ENCODE peak calls at places on chromosomes 1 and 21, in seven cellular contexts. One of them, this sample, is unnamed.

GRCh38 chr1:104238991-104239390 is 489.3 kb downstream of the AMY1C start:
- DNase-seq in K562: no peak
- DNase-seq in GM12892: no peak
- DNase-seq in stomach: no peak
- DNase-seq in uterus: no peak
- DNase-seq in breast epithelium: no peak
- DNase-seq in heart left ventricle: no peak
- DNase-seq in this sample: no peak

GRCh38 chr1:115474166-115474565 is 136.1 kb upstream of the NGF start:
- DNase-seq in K562: no peak
- DNase-seq in GM12892: no peak
- DNase-seq in stomach: no peak
- DNase-seq in uterus: no peak
- DNase-seq in breast epithelium: no peak
- DNase-seq in heart left ventricle: no peak
- DNase-seq in this sample: no peak

GRCh38 chr21:29441651-29442050 is 142.9 kb downstream of the BACH1 start:
- DNase-seq in K562: no peak
- DNase-seq in GM12892: no peak
- DNase-seq in stomach: no peak
- DNase-seq in uterus: no peak
- DNase-seq in breast epithelium: no peak
- DNase-seq in heart left ventricle: no peak
- DNase-seq in this sample: no peak

GRCh38 chr1:234521802-234522185 is 42.8 kb upstream of the TARBP1 start:
- DNase-seq in K562: no peak
- DNase-seq in GM12892: no peak
- DNase-seq in stomach: no peak
- DNase-seq in uterus: no peak
- DNase-seq in breast epithelium: no peak
- DNase-seq in heart left ventricle: no peak
- DNase-seq in this sample: no peak

GRCh38 chr1:108119500-108119899 is 80.6 kb downstream of the SLC25A24 start:
- DNase-seq in K562: no peak
- DNase-seq in GM12892: no peak
- DNase-seq in stomach: no peak
- DNase-seq in uterus: no peak
- DNase-seq in breast epithelium: no peak
- DNase-seq in heart left ventricle: no peak
- DNase-seq in this sample: no peak

GRCh38 chr1:203129501-203130231 is 2.1 kb downstream of the ADORA1 start:
- DNase-seq in K562: no peak
- DNase-seq in GM12892: peak
- DNase-seq in stomach: peak
- DNase-seq in uterus: no peak
- DNase-seq in breast epithelium: peak
- DNase-seq in heart left ventricle: peak
- DNase-seq in this sample: no peak

GRCh38 chr1:6033986-6034749 is 11.5 kb upstream of the KCNAB2 start:
- DNase-seq in K562: peak
- DNase-seq in GM12892: no peak
- DNase-seq in stomach: peak
- DNase-seq in uterus: no peak
- DNase-seq in breast epithelium: no peak
- DNase-seq in heart left ventricle: no peak
- DNase-seq in this sample: peak

GRCh38 chr1:47325530-47325929 is 8.1 kb upstream of the CMPK1 start:
- DNase-seq in K562: no peak
- DNase-seq in GM12892: no peak
- DNase-seq in stomach: no peak
- DNase-seq in uterus: no peak
- DNase-seq in breast epithelium: no peak
- DNase-seq in heart left ventricle: no peak
- DNase-seq in this sample: no peak

GRCh38 chr1:75170006-75170405 is 35.8 kb downstream of the LHX8 start:
- DNase-seq in K562: no peak
- DNase-seq in GM12892: no peak
- DNase-seq in stomach: no peak
- DNase-seq in uterus: no peak
- DNase-seq in breast epithelium: no peak
- DNase-seq in heart left ventricle: no peak
- DNase-seq in this sample: no peak

GRCh38 chr1:68121536-68121935 is 71.1 kb upstream of the DIRAS3 start:
- DNase-seq in K562: no peak
- DNase-seq in GM12892: no peak
- DNase-seq in stomach: no peak
- DNase-seq in uterus: no peak
- DNase-seq in breast epithelium: no peak
- DNase-seq in heart left ventricle: no peak
- DNase-seq in this sample: no peak

GRCh38 chr1:157574836-157575235 is 22.5 kb upstream of the FCRL5 start:
- DNase-seq in K562: no peak
- DNase-seq in GM12892: no peak
- DNase-seq in stomach: no peak
- DNase-seq in uterus: no peak
- DNase-seq in breast epithelium: no peak
- DNase-seq in heart left ventricle: no peak
- DNase-seq in this sample: no peak

GRCh38 chr1:203593723-203594122 is 32.9 kb upstream of the ATP2B4 start:
- DNase-seq in K562: peak
- DNase-seq in GM12892: no peak
- DNase-seq in stomach: peak
- DNase-seq in uterus: no peak
- DNase-seq in breast epithelium: no peak
- DNase-seq in heart left ventricle: no peak
- DNase-seq in this sample: peak

GRCh38 chr1:207711285-207711684 is 40.6 kb upstream of the CD46 start:
- DNase-seq in K562: no peak
- DNase-seq in GM12892: no peak
- DNase-seq in stomach: no peak
- DNase-seq in uterus: no peak
- DNase-seq in breast epithelium: no peak
- DNase-seq in heart left ventricle: no peak
- DNase-seq in this sample: no peak

GRCh38 chr1:21706151-21706835 is 37.1 kb upstream of the RAP1GAP start:
- DNase-seq in K562: no peak
- DNase-seq in GM12892: no peak
- DNase-seq in stomach: no peak
- DNase-seq in uterus: no peak
- DNase-seq in breast epithelium: no peak
- DNase-seq in heart left ventricle: no peak
- DNase-seq in this sample: no peak

GRCh38 chr21:34035619-34036354 is 37.6 kb upstream of the MRPS6 start:
- DNase-seq in K562: no peak
- DNase-seq in GM12892: no peak
- DNase-seq in stomach: no peak
- DNase-seq in uterus: no peak
- DNase-seq in breast epithelium: no peak
- DNase-seq in heart left ventricle: no peak
- DNase-seq in this sample: no peak

GRCh38 chr1:159261726-159262494 is 40.2 kb upstream of the FCER1A start:
- DNase-seq in K562: no peak
- DNase-seq in GM12892: no peak
- DNase-seq in stomach: no peak
- DNase-seq in uterus: no peak
- DNase-seq in breast epithelium: no peak
- DNase-seq in heart left ventricle: no peak
- DNase-seq in this sample: no peak

GRCh38 chr1:48870596-48870995 is 93.9 kb upstream of the BEND5 start:
- DNase-seq in K562: no peak
- DNase-seq in GM12892: no peak
- DNase-seq in stomach: no peak
- DNase-seq in uterus: no peak
- DNase-seq in breast epithelium: no peak
- DNase-seq in heart left ventricle: no peak
- DNase-seq in this sample: no peak

DNA sequence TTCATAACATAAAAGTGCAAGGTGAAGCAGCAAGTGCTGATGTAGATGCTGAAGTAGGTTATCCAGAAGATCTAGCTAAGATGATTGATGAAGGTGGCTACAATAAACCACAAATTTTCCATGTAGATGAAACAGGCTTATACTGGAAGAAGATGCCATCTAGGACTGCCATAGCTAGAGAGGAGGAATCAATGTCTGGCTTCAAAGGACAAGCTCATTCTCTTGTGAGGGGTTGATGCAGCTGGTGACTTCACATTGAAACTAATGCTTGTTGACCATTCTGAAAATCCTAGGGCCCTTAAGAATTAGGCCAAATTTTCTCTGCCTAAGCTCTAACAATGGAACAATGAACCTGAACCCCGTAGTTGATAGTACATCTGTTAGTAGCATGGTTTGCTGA is 34.0 kb downstream of the FLVCR1 start:
- DNase-seq in K562: no peak
- DNase-seq in GM12892: no peak
- DNase-seq in stomach: no peak
- DNase-seq in uterus: no peak
- DNase-seq in breast epithelium: no peak
- DNase-seq in heart left ventricle: no peak
- DNase-seq in this sample: no peak
- TF ChIP-seq POLR2A in K562: no peak
- TF ChIP-seq POLR2A in GM12892: no peak
- TF ChIP-seq POLR2A in stomach: no peak
- TF ChIP-seq POLR2A in uterus: no peak
- TF ChIP-seq POLR2A in breast epithelium: no peak
- TF ChIP-seq POLR2A in heart left ventricle: no peak
- TF ChIP-seq POLR2A in this sample: no peak

DNA sequence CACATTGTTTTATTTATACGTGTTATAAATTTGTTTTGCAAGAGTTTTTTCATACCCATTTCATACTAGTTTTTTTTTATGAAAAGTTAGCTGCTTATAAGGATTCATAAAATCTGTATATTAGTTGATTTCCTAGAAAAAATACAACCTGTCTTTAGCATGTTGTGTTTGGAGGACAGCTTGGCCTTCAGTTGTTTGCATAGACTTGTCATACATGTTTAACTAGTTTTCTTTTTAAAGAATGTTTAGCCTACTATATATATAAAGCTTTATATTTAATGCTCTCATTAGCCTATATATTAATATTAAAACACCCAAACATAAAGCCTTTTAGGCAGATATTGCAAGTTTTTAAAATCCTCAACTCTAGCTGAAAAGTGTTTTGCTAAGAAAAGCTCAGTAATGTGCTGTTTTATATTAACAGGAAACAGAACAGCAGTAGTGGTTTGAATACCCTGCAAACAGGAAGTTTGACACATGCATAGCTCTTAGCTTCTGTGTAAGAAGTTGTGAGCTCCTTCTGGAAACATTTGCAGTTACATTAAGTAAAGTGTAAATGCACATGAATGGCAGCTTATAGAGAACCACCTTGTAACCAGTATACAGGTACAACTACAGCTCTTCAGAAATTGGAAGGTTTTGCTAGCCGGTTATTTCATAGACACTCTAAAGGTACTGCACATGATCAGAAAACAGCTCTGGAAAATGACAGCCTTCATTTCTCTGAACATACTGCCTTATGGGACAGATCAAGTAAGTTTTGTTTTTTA is at the start of gene PRKACB:
- DNase-seq in K562: no peak
- DNase-seq in GM12892: no peak
- DNase-seq in stomach: no peak
- DNase-seq in uterus: no peak
- DNase-seq in breast epithelium: no peak
- DNase-seq in heart left ventricle: no peak
- DNase-seq in this sample: no peak
- TF ChIP-seq POLR2A in K562: no peak
- TF ChIP-seq POLR2A in GM12892: no peak
- TF ChIP-seq POLR2A in stomach: no peak
- TF ChIP-seq POLR2A in uterus: no peak
- TF ChIP-seq POLR2A in breast epithelium: no peak
- TF ChIP-seq POLR2A in heart left ventricle: no peak
- TF ChIP-seq POLR2A in this sample: no peak

GRCh38 chr1:3530931-3531818 is 76.7 kb downstream of the ARHGEF16 start:
- DNase-seq in K562: peak
- DNase-seq in GM12892: no peak
- DNase-seq in stomach: peak
- DNase-seq in uterus: peak
- DNase-seq in breast epithelium: peak
- DNase-seq in heart left ventricle: peak
- DNase-seq in this sample: peak

GRCh38 chr1:3527774-3528173 is 73.3 kb downstream of the ARHGEF16 start:
- DNase-seq in K562: no peak
- DNase-seq in GM12892: no peak
- DNase-seq in stomach: no peak
- DNase-seq in uterus: no peak
- DNase-seq in breast epithelium: no peak
- DNase-seq in heart left ventricle: no peak
- DNase-seq in this sample: no peak

GRCh38 chr1:3531928-3532327 is 77.5 kb downstream of the ARHGEF16 start:
- DNase-seq in K562: no peak
- DNase-seq in GM12892: no peak
- DNase-seq in stomach: no peak
- DNase-seq in uterus: no peak
- DNase-seq in breast epithelium: no peak
- DNase-seq in heart left ventricle: no peak
- DNase-seq in this sample: no peak

GRCh38 chr1:3529099-3529729 is 74.7 kb downstream of the ARHGEF16 start:
- DNase-seq in K562: no peak
- DNase-seq in GM12892: no peak
- DNase-seq in stomach: peak
- DNase-seq in uterus: no peak
- DNase-seq in breast epithelium: peak
- DNase-seq in heart left ventricle: peak
- DNase-seq in this sample: no peak

GRCh38 chr1:3530086-3530930 is 75.8 kb downstream of the ARHGEF16 start:
- DNase-seq in K562: no peak
- DNase-seq in GM12892: no peak
- DNase-seq in stomach: peak
- DNase-seq in uterus: no peak
- DNase-seq in breast epithelium: no peak
- DNase-seq in heart left ventricle: no peak
- DNase-seq in this sample: no peak
- TF ChIP-seq POLR2A in K562: no peak
- TF ChIP-seq POLR2A in GM12892: no peak
- TF ChIP-seq POLR2A in stomach: no peak
- TF ChIP-seq POLR2A in uterus: no peak
- TF ChIP-seq POLR2A in breast epithelium: no peak
- TF ChIP-seq POLR2A in heart left ventricle: no peak
- TF ChIP-seq POLR2A in this sample: no peak

DNA sequence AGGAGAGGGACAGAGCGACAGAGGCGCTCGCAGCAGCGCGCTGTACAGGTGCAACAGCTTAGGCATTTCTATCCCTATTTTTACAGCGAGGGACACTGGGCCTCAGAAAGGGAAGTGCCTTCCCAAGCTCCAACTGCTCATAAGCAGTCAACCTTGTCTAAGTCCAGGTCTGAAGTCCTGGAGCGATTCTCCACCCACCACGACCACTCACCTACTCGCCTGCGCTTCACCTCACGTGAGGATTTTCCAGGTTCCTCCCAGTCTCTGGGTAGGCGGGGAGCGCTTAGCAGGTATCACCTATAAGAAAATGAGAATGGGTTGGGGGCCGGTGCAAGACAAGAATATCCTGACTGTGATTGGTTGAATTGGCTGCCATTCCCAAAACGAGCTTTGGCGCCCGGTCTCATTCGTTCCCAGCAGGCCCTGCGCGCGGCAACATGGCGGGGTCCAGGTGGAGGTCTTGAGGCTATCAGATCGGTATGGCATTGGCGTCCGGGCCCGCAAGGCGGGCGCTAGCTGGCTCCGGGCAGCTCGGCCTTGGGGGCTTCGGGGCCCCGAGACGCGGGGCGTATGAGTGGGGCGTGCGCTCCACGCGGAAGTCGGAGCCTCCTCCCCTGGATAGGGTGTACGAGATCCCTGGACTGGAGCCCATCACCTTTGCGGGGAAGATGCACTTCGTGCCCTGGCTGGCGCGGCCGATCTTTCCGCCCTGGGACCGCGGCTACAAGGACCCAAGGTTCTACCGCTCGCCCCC is at the start of the genes CYB5RL and MRPL37:
- DNase-seq in K562: peak
- DNase-seq in GM12892: peak
- DNase-seq in stomach: peak
- DNase-seq in uterus: peak
- DNase-seq in breast epithelium: peak
- DNase-seq in heart left ventricle: peak
- DNase-seq in this sample: peak
- TF ChIP-seq POLR2A in K562: peak
- TF ChIP-seq POLR2A in GM12892: peak
- TF ChIP-seq POLR2A in stomach: peak
- TF ChIP-seq POLR2A in uterus: no peak
- TF ChIP-seq POLR2A in breast epithelium: no peak
- TF ChIP-seq POLR2A in heart left ventricle: no peak
- TF ChIP-seq POLR2A in this sample: peak

This sample was measured in GM12891.